ENCODE peak calls at places on chromosomes 3 and 15, in eight cellular contexts. K is HL-60; Z is PC-9; T is colonic mucosa; B is kidney epithelial cell; M is ovary; H is CD8-positive, alpha-beta T cell; O is AG04450. A is an unnamed sample. For H3K27me3, the result is how much of the 10 kb centered on the place peaks cover.

GRCh38 chr3:123656691-123657090 is 71.8 kb upstream of the HACD2 start:
- DNase-seq in K (peak), Z (no peak), T (no peak), B (no peak), M (no peak), H (no peak), O (no peak), A (no peak)

GRCh38 chr15:90211440-90212168 is 10.5 kb downstream of the SEMA4B start:
- DNase-seq in K (peak), Z (peak), T (peak), B (peak), M (no peak), H (no peak), O (no peak), A (no peak)

GRCh38 chr3:193590088-193590856 is 2.7 kb upstream of the OPA1 start:
- DNase-seq in K (no peak), Z (peak), T (peak), B (peak), M (no peak), H (no peak), O (no peak), A (no peak)

GRCh38 chr3:72976182-72976825 is 20.3 kb upstream of the PPP4R2 start:
- DNase-seq in K (peak), Z (peak), T (no peak), B (no peak), M (no peak), H (no peak), O (no peak), A (no peak)

GRCh38 chr3:181711325-181712135 is at the start of gene SOX2:
- DNase-seq in K (no peak), Z (peak), T (peak), B (peak), M (peak), H (peak), O (no peak), A (no peak)

GRCh38 chr3:44198265-44198956 is 43.3 kb upstream of the TOPAZ1 start:
- DNase-seq in K (peak), Z (peak), T (peak), B (peak), M (peak), H (peak), O (peak), A (peak)

GRCh38 chr3:171417813-171418212 is 42.4 kb downstream of the TNIK start:
- DNase-seq in K (no peak), Z (no peak), T (no peak), B (peak), M (no peak), H (no peak), O (peak), A (peak)

GRCh38 chr3:123287051-123287961 is 85.6 kb downstream of the SEC22A start:
- DNase-seq in K (no peak), Z (no peak), T (no peak), B (no peak), M (no peak), H (no peak), O (no peak), A (no peak)

GRCh38 chr3:31755911-31756658 is 223.4 kb downstream of the STT3B start:
- DNase-seq in K (no peak), Z (no peak), T (peak), B (no peak), M (no peak), H (no peak), O (no peak), A (no peak)

GRCh38 chr3:194832346-194833104 is 146.8 kb downstream of the FAM43A start:
- DNase-seq in K (no peak), Z (no peak), T (no peak), B (no peak), M (no peak), H (no peak), O (no peak), A (no peak)

GRCh38 chr15:66595937-66596545 is 30.2 kb upstream of the LCTL start:
- DNase-seq in K (no peak), Z (peak), T (no peak), B (no peak), M (no peak), H (no peak), O (no peak), A (no peak)

GRCh38 chr3:9422712-9423424 is 25.5 kb downstream of the SETD5 start:
- DNase-seq in K (peak), Z (peak), T (peak), B (peak), M (peak), H (no peak), O (peak), A (peak)

GRCh38 chr3:51980253-51980652 is 3.1 kb upstream of the ACY1 start:
- DNase-seq in K (no peak), Z (no peak), T (no peak), B (no peak), M (no peak), H (no peak), O (no peak), A (no peak)

GRCh38 chr3:129441782-129442181 is 1.8 kb downstream of the IFT122 start:
- DNase-seq in K (peak), Z (no peak), T (no peak), B (no peak), M (peak), H (no peak), O (no peak), A (peak)

GRCh38 chr3:55527381-55527780 is 40.3 kb upstream of the WNT5A start:
- DNase-seq in K (no peak), Z (no peak), T (no peak), B (no peak), M (no peak), H (no peak), O (no peak), A (no peak)

GRCh38 chr15:57217716-57218598 is 158.3 kb upstream of the CGNL1 start:
- DNase-seq in K (peak), Z (no peak), T (no peak), B (peak), M (no peak), H (no peak), O (no peak), A (no peak)

GRCh38 chr3:77885381-77885780 is 845.5 kb downstream of the ROBO2 start:
- DNase-seq in K (no peak), Z (no peak), T (no peak), B (no peak), M (no peak), H (no peak), O (no peak), A (no peak)

GRCh38 chr3:21216598-21216997 is 534.4 kb downstream of the ZNF385D start:
- DNase-seq in K (no peak), Z (no peak), T (no peak), B (no peak), M (no peak), H (no peak), O (no peak), A (no peak)

GRCh38 chr3:42831321-42831713 is 22.1 kb downstream of the ACKR2 start:
- DNase-seq in K (peak), Z (no peak), T (peak), B (no peak), M (peak), H (peak), O (no peak), A (no peak)

GRCh38 chr3:9251055-9251786 is 1.8 kb upstream of the SRGAP3 start:
- DNase-seq in K (no peak), Z (peak), T (no peak), B (no peak), M (no peak), H (no peak), O (no peak), A (no peak)

GRCh38 chr15:65037279-65037678 is 7.8 kb upstream of the MTFMT start:
- DNase-seq in K (no peak), Z (no peak), T (peak), B (no peak), M (no peak), H (no peak), O (no peak), A (no peak)

GRCh38 chr15:88331291-88331690 is 74.8 kb upstream of the NTRK3 start:
- DNase-seq in K (peak), Z (no peak), T (peak), B (no peak), M (no peak), H (peak), O (no peak), A (no peak)

GRCh38 chr15:62961134-62961533 is 81.4 kb upstream of the TPM1 start:
- DNase-seq in K (no peak), Z (no peak), T (no peak), B (no peak), M (no peak), H (no peak), O (no peak), A (no peak)

GRCh38 chr3:125647318-125648014 is 52.2 kb upstream of the OSBPL11 start:
- DNase-seq in K (no peak), Z (peak), T (peak), B (no peak), M (no peak), H (no peak), O (no peak), A (no peak)

GRCh38 chr3:127385540-127385870 is 97.7 kb upstream of the PRR20G start:
- DNase-seq in K (no peak), Z (no peak), T (no peak), B (no peak), M (no peak), H (no peak), O (no peak), A (no peak)

GRCh38 chr3:48478631-48479555 is 25.1 kb downstream of the SHISA5 start:
- DNase-seq in K (peak), Z (no peak), T (no peak), B (no peak), M (no peak), H (peak), O (no peak), A (no peak)

GRCh38 chr3:86958534-86958933 is 32.4 kb downstream of the VGLL3 start:
- DNase-seq in K (no peak), Z (no peak), T (no peak), B (peak), M (no peak), H (no peak), O (peak), A (peak)

GRCh38 chr3:32334675-32335074 is 57.0 kb upstream of the CMTM7 start:
- DNase-seq in K (no peak), Z (no peak), T (no peak), B (no peak), M (no peak), H (peak), O (no peak), A (no peak)

GRCh38 chr3:146142757-146143156 is 18.2 kb downstream of the PLOD2 start:
- DNase-seq in K (no peak), Z (no peak), T (no peak), B (no peak), M (no peak), H (no peak), O (no peak), A (no peak)

GRCh38 chr3:100575704-100576103 is 33.7 kb upstream of the ADGRG7 start:
- DNase-seq in K (no peak), Z (no peak), T (no peak), B (no peak), M (no peak), H (no peak), O (no peak), A (no peak)

GRCh38 chr15:89097313-89097712 is 9.1 kb downstream of the ABHD2 start:
- DNase-seq in K (no peak), Z (no peak), T (no peak), B (no peak), M (no peak), H (no peak), O (no peak), A (no peak)

GRCh38 chr15:66291816-66292215 is 1.6 kb upstream of the DIS3L start:
- DNase-seq in K (no peak), Z (no peak), T (no peak), B (no peak), M (no peak), H (no peak), O (no peak), A (no peak)

GRCh38 chr3:157824281-157824680 is 281.9 kb downstream of the SHOX2 start:
- DNase-seq in K (no peak), Z (no peak), T (no peak), B (no peak), M (no peak), H (no peak), O (no peak), A (no peak)

GRCh38 chr3:118817748-118818165 is 216.9 kb downstream of the IGSF11 start:
- DNase-seq in K (peak), Z (no peak), T (peak), B (peak), M (no peak), H (no peak), O (peak), A (no peak)

GRCh38 chr3:42732829-42733459 is 30.3 kb upstream of the HHATL start:
- DNase-seq in K (no peak), Z (no peak), T (no peak), B (no peak), M (no peak), H (no peak), O (no peak), A (no peak)

GRCh38 chr3:133563186-133563591 is 10.3 kb upstream of the CDV3 start:
- DNase-seq in K (no peak), Z (no peak), T (no peak), B (no peak), M (no peak), H (no peak), O (no peak), A (no peak)

GRCh38 chr15:52021892-52022540 is 3.0 kb downstream of the MAPK6 start:
- DNase-seq in K (no peak), Z (no peak), T (no peak), B (no peak), M (no peak), H (no peak), O (no peak), A (no peak)

GRCh38 chr3:184379375-184380209 is at the start of gene CHRD:
- DNase-seq in K (no peak), Z (no peak), T (no peak), B (no peak), M (peak), H (no peak), O (no peak), A (no peak)
- TF ChIP-seq CTCF in K (no peak), Z (no peak), T (no peak), B (no peak), M (no peak), H (no peak), O (no peak), A (no peak)

GRCh38 chr3:196085534-196085933 is 3.6 kb upstream of the TFRC start:
- DNase-seq in K (peak), Z (no peak), T (no peak), B (no peak), M (no peak), H (no peak), O (no peak), A (no peak)

GRCh38 chr3:196080517-196080841 is 1.4 kb downstream of the TFRC start:
- DNase-seq in K (no peak), Z (no peak), T (peak), B (no peak), M (no peak), H (no peak), O (no peak), A (no peak)

GRCh38 chr3:196082471-196082971 is 631 bp upstream of the TFRC start:
- DNase-seq in K (no peak), Z (peak), T (peak), B (no peak), M (no peak), H (no peak), O (no peak), A (no peak)

GRCh38 chr3:196080997-196081833 is 675 bp downstream of the TFRC start:
- DNase-seq in K (peak), Z (peak), T (peak), B (no peak), M (peak), H (peak), O (no peak), A (no peak)

GRCh38 chr3:196081834-196082470 is at the start of gene TFRC:
- DNase-seq in K (peak), Z (peak), T (peak), B (peak), M (peak), H (peak), O (peak), A (no peak)
- H3K27me3 ChIP-seq in K (under half), Z (under half), T (under half), B (under half), M (under half), H (under half), O (under half), A (under half)

DNA sequence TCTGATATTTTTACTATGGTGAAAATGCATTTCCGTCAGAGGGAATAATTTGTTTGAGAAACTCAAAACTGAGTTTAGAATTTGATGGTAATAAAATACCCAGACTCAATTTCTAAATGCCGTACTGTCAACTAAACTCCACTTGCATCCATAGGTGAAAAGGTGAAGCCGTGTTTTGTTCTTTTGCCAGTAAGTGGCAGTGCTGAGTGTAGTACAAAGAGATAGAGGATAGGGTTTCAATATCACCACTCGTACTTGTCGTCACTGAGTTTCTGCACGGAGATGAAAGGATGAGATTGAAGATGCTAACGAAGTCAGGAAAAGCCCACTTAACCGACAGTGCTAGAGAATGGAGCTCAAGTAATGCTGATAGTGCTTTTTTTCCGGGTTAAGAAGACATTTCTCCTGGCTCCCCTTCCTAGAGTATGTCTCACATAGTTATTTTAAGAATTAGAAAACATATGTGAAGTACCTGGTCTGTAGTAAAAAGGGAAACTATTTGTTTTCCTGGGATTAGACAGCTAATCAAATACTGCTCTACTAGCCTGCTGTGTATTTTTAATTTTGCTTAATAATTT is 345.1 kb downstream of the IL5RA start:
- DNase-seq in K (no peak), Z (no peak), T (no peak), B (no peak), M (no peak), H (no peak), O (no peak), A (no peak)
- H3K4me3 ChIP-seq in K (no peak), Z (no peak), T (no peak), B (no peak), M (no peak), H (no peak), O (no peak), A (no peak)

GRCh38 chr3:67901681-67902080 is 247.3 kb upstream of the SUCLG2 start:
- DNase-seq in K (no peak), Z (no peak), T (no peak), B (no peak), M (no peak), H (peak), O (no peak), A (no peak)
- TF ChIP-seq CTCF in K (no peak), Z (no peak), T (no peak), B (peak), M (no peak), H (peak), O (no peak), A (no peak)

GRCh38 chr15:31223478-31224350 is 102.9 kb upstream of the KLF13 start:
- DNase-seq in K (no peak), Z (no peak), T (no peak), B (no peak), M (no peak), H (no peak), O (no peak), A (no peak)

GRCh38 chr15:31227235-31227634 is 99.4 kb upstream of the KLF13 start:
- DNase-seq in K (no peak), Z (no peak), T (no peak), B (no peak), M (no peak), H (no peak), O (no peak), A (no peak)

GRCh38 chr15:31226011-31226410 is 100.6 kb upstream of the KLF13 start:
- DNase-seq in K (no peak), Z (no peak), T (no peak), B (no peak), M (no peak), H (no peak), O (no peak), A (no peak)

GRCh38 chr15:31227954-31228542 is 98.6 kb upstream of the KLF13 start:
- DNase-seq in K (no peak), Z (no peak), T (no peak), B (no peak), M (no peak), H (no peak), O (no peak), A (no peak)

GRCh38 chr15:31225356-31225955 is 101.2 kb upstream of the KLF13 start:
- DNase-seq in K (no peak), Z (no peak), T (no peak), B (no peak), M (no peak), H (no peak), O (no peak), A (no peak)
- H3K27me3 ChIP-seq in K (under half), Z (under half), T (under half), B (under half), M (under half), H (under half), O (under half), A (under half)

DNA sequence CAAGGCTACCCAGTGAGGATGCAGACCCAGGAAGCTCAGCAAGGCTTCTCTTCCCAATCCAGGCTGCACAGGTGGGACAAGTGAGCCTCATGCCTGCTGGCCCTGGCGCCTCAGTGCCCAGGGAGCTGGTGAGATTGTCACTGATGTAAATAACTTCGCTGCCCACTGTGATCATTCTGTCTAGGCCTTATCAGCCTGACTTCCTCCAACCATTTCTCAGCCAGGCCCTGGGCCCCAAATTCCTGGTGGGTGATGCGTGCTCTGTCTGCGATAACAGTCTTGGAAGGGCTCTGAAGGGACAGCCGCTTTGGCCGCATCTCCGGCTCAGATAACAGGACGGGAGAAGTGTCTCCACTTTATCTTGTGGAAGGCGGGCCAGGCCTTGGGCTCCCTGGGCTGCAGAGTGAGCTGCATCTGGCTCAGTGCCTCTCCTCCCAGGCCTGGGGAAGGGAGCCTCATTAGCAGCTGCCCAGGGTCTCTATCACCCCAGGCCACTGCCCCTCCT is 2.2 kb upstream of the FBLN2 start:
- DNase-seq in K (no peak), Z (peak), T (no peak), B (no peak), M (no peak), H (no peak), O (no peak), A (no peak)
- H3K4me3 ChIP-seq in K (no peak), Z (no peak), T (no peak), B (no peak), M (no peak), H (no peak), O (no peak), A (no peak)

GRCh38 chr3:173066044-173066679 is 74.9 kb downstream of the SPATA16 start:
- DNase-seq in K (no peak), Z (no peak), T (peak), B (peak), M (no peak), H (no peak), O (no peak), A (no peak)

GRCh38 chr3:173064631-173065030 is 76.4 kb downstream of the SPATA16 start:
- DNase-seq in K (no peak), Z (no peak), T (no peak), B (no peak), M (no peak), H (no peak), O (no peak), A (no peak)

GRCh38 chr3:173065543-173065970 is 75.5 kb downstream of the SPATA16 start:
- DNase-seq in K (no peak), Z (no peak), T (peak), B (no peak), M (no peak), H (no peak), O (no peak), A (no peak)
- TF ChIP-seq CTCF in K (no peak), Z (no peak), T (no peak), B (no peak), M (no peak), H (no peak), O (no peak), A (no peak)

GRCh38 chr3:141710888-141711616 is 27.0 kb upstream of the RNF7 start:
- DNase-seq in K (no peak), Z (no peak), T (no peak), B (no peak), M (no peak), H (no peak), O (peak), A (peak)
- H3K27me3 ChIP-seq in K (under half), Z (under half), T (under half), B (under half), M (under half), H (under half), O (under half), A (under half)

GRCh38 chr15:74209560-74209958 is 7.0 kb upstream of the STRA6 start:
- DNase-seq in K (no peak), Z (no peak), T (no peak), B (no peak), M (no peak), H (no peak), O (no peak), A (no peak)
- H3K4me3 ChIP-seq in K (no peak), Z (peak), T (no peak), B (no peak), M (no peak), H (no peak), O (no peak), A (no peak)